ENCODE peak calls at places on chromosome 3, in six cellular contexts. C is sigmoid colon, V is mucosa of descending colon, G is psoas muscle, L is aorta, F is left ventricle myocardium inferior. A is an unnamed sample. For H3K4me1 and H3K9me3, the result is how much of the 10 kb centered on the place peaks cover.

GRCh38 chr3:156456771-156457224 is 98.1 kb downstream of the SSR3 start:
- DNase-seq in C (no peak), V (no peak), G (no peak), L (peak), F (no peak), A (no peak)

GRCh38 chr3:161386991-161387390 is 15.7 kb upstream of the SPTSSB start:
- DNase-seq in C (no peak), V (no peak), G (no peak), L (no peak), F (no peak), A (no peak)

GRCh38 chr3:126721246-126721645 is 17.2 kb downstream of the CHCHD6 start:
- DNase-seq in C (no peak), V (no peak), G (no peak), L (no peak), F (no peak), A (no peak)

GRCh38 chr3:119034256-119035013 is at the start of gene IGSF11:
- DNase-seq in C (peak), V (peak), G (peak), L (peak), F (peak), A (peak)

GRCh38 chr3:58544546-58544945 is 7.6 kb upstream of the ACOX2 start:
- DNase-seq in C (no peak), V (no peak), G (no peak), L (no peak), F (no peak), A (no peak)

GRCh38 chr3:14803101-14803980 is 15.4 kb upstream of the FGD5 start:
- DNase-seq in C (peak), V (peak), G (peak), L (no peak), F (peak), A (no peak)

GRCh38 chr3:77039606-77040553 is at the start of gene ROBO2:
- DNase-seq in C (peak), V (peak), G (peak), L (peak), F (peak), A (no peak)

GRCh38 chr3:16759227-16759903 is 125.4 kb upstream of the PLCL2 start:
- DNase-seq in C (no peak), V (no peak), G (no peak), L (no peak), F (no peak), A (no peak)

GRCh38 chr3:11559816-11560633 is 83.7 kb downstream of the VGLL4 start:
- DNase-seq in C (no peak), V (no peak), G (no peak), L (peak), F (peak), A (no peak)

GRCh38 chr3:163924600-163924999 is 1153.7 kb downstream of the SI start:
- DNase-seq in C (no peak), V (peak), G (no peak), L (no peak), F (no peak), A (no peak)

GRCh38 chr3:161415506-161416231 is 44.4 kb upstream of the SPTSSB start:
- DNase-seq in C (no peak), V (no peak), G (no peak), L (no peak), F (no peak), A (no peak)

GRCh38 chr3:73291541-73291940 is 230.1 kb downstream of the EBLN2 start:
- DNase-seq in C (no peak), V (no peak), G (no peak), L (no peak), F (no peak), A (no peak)

GRCh38 chr3:173983353-173983752 is 585.8 kb downstream of the NLGN1 start:
- DNase-seq in C (no peak), V (no peak), G (no peak), L (no peak), F (no peak), A (no peak)

GRCh38 chr3:83765971-83766370 is 1192.8 kb upstream of the CADM2 start:
- DNase-seq in C (no peak), V (no peak), G (no peak), L (no peak), F (no peak), A (no peak)

GRCh38 chr3:29426302-29427226 is 145.7 kb downstream of the RBMS3 start:
- DNase-seq in C (no peak), V (no peak), G (no peak), L (no peak), F (no peak), A (no peak)

GRCh38 chr3:181794036-181794790 is 82.5 kb downstream of the SOX2 start:
- DNase-seq in C (no peak), V (no peak), G (no peak), L (no peak), F (no peak), A (no peak)

GRCh38 chr3:30548605-30549004 is 57.8 kb upstream of the TGFBR2 start:
- DNase-seq in C (no peak), V (no peak), G (no peak), L (no peak), F (no peak), A (no peak)

GRCh38 chr3:170634663-170635096 is 48.8 kb upstream of the SLC7A14 start:
- DNase-seq in C (no peak), V (peak), G (no peak), L (no peak), F (no peak), A (no peak)

GRCh38 chr3:187896664-187897063 is 151.4 kb upstream of the BCL6 start:
- DNase-seq in C (peak), V (no peak), G (no peak), L (no peak), F (peak), A (no peak)

GRCh38 chr3:101936419-101937331 is 87.4 kb downstream of the NFKBIZ start:
- DNase-seq in C (no peak), V (no peak), G (no peak), L (no peak), F (no peak), A (no peak)
- H3K4me1 ChIP-seq in C (under half), V (under half), G (under half), L (under half), F (under half), A (half or more)

GRCh38 chr3:53153267-53153823 is 7.7 kb upstream of the PRKCD start:
- DNase-seq in C (no peak), V (no peak), G (no peak), L (no peak), F (no peak), A (no peak)

GRCh38 chr3:53150247-53151085 is 10.5 kb upstream of the PRKCD start:
- DNase-seq in C (no peak), V (peak), G (peak), L (peak), F (no peak), A (no peak)

GRCh38 chr3:53152316-53152715 is 8.7 kb upstream of the PRKCD start:
- DNase-seq in C (no peak), V (no peak), G (no peak), L (no peak), F (no peak), A (no peak)

GRCh38 chr3:53151465-53151864 is 9.5 kb upstream of the PRKCD start:
- DNase-seq in C (no peak), V (no peak), G (no peak), L (no peak), F (no peak), A (no peak)

DNA sequence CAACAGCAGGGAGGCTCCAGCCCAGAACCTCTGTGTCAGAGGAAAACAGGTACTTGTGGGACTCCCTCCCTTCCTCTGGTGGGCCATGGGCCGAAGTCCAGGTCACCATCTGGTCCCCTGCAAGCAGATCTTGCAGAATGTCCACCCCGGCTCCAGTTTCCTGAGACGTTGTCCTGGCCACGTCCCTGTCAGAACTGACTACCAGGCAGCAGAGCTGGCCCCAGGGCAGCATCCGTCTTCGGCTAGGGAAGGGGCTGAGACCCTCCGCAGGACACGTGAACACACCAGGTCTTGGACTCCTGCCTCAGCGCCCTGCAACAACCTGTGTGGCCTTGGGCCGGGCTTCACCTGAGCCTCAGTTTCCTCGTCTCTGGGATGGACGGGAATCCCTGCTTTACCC is 9.1 kb upstream of the PRKCD start:
- DNase-seq in C (no peak), V (no peak), G (no peak), L (no peak), F (no peak), A (peak)
- H3K9me3 ChIP-seq in C (under half), V (under half), G (under half), L (under half), F (under half), A (under half)

GRCh38 chr3:49410844-49411549 is 779 bp downstream of the RHOA start:
- DNase-seq in C (no peak), V (no peak), G (no peak), L (no peak), F (no peak), A (no peak)
- H3K4me1 ChIP-seq in C (half or more), V (under half), G (half or more), L (under half), F (half or more), A (half or more)

DNA sequence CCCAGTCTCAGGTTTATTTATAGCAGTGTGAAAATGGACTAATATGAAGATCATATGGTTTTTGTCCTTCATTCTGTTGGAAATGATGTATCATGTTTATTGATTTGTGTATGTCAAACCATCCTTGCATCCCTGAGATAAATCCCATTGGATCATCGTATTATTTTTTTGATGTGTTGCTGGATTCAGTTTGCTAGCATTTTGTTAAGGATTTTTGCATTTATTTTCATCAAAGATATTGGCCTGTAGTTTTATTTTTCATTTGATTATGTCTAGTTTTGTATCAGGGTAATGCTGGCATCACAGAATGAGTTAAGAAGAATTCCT is 34.3 kb downstream of the FAIM start:
- DNase-seq in C (no peak), V (no peak), G (no peak), L (no peak), F (no peak), A (no peak)
- H3K9me3 ChIP-seq in C (under half), V (under half), G (under half), L (under half), F (half or more), A (under half)

DNA sequence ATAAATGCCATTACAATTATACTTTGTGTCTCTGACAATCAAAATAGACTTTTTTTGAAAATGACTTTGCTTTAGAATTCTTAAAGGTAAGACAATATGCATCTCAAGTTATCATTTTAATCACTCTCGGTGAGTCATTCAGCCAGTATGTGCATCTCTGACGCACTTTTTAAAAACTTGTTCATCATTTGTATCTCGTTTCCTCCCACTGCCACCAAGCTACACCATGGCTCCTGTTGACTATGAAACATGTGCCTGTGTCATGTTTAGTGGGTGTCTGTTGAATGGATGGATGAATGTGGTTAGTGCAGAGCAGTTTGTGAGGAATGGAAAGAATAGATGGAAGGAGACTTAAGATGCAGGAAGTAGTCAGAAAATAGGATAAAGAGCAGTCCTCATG is 68.6 kb downstream of the ARPP21 start:
- DNase-seq in C (no peak), V (no peak), G (no peak), L (no peak), F (no peak), A (no peak)
- H3K4me1 ChIP-seq in C (under half), V (under half), G (under half), L (under half), F (under half), A (under half)

DNA sequence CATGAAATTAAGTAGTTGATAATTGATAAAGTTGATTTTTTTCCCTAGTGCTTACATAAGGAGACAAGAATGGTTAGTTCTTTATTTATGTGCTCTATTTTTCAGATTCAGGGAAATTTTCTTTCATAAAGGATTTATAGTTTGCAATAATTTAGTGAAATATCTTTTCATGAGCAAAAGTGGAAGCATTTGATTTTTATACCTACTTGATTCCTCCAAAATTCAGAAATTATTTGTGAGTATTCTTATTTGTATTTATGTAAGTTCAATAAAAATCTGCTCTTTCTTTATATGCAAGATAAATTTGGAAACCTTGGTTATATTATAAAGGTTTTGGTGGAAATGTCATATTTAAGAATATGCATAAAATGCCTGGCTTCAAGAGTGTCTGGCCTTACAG is 14.7 kb upstream of the SLCO2A1 start:
- DNase-seq in C (no peak), V (no peak), G (no peak), L (no peak), F (no peak), A (no peak)
- H3K9me3 ChIP-seq in C (under half), V (under half), G (under half), L (under half), F (under half), A (under half)

A was measured in CD8-positive, alpha-beta T cell.